ENCODE peak calls at places on chromosomes 13 and 19, in four cellular contexts. One of them, this sample, is unnamed.

GRCh38 chr19:44737238-44738160 is 11.0 kb upstream of the BCL3 start:
- DNase-seq in heart right ventricle: no peak
- DNase-seq in Peyer's patch: no peak
- DNase-seq in cardiac muscle cell: no peak
- DNase-seq in this sample: no peak

GRCh38 chr19:28309072-28309471 is 903.9 kb downstream of the UQCRFS1 start:
- DNase-seq in heart right ventricle: no peak
- DNase-seq in cardiac muscle cell: no peak
- DNase-seq in Peyer's patch: no peak
- DNase-seq in this sample: no peak

GRCh38 chr13:41606646-41607045 is 149.3 kb downstream of the RGCC start:
- DNase-seq in cardiac muscle cell: peak
- DNase-seq in Peyer's patch: no peak
- DNase-seq in heart right ventricle: no peak
- DNase-seq in this sample: no peak

GRCh38 chr13:74529968-74530367 is 395.8 kb upstream of the KLF12 start:
- DNase-seq in cardiac muscle cell: no peak
- DNase-seq in Peyer's patch: no peak
- DNase-seq in heart right ventricle: no peak
- DNase-seq in this sample: no peak

GRCh38 chr19:28289294-28290063 is 923.5 kb downstream of the UQCRFS1 start:
- DNase-seq in heart right ventricle: no peak
- DNase-seq in Peyer's patch: no peak
- DNase-seq in cardiac muscle cell: no peak
- DNase-seq in this sample: no peak

GRCh38 chr13:101415358-101416174 is 742 bp downstream of the NALCN start:
- DNase-seq in Peyer's patch: no peak
- DNase-seq in cardiac muscle cell: no peak
- DNase-seq in heart right ventricle: peak
- DNase-seq in this sample: no peak

GRCh38 chr19:10766681-10767201 is 48.9 kb downstream of the DNM2 start:
- DNase-seq in cardiac muscle cell: no peak
- DNase-seq in Peyer's patch: no peak
- DNase-seq in heart right ventricle: peak
- DNase-seq in this sample: no peak

GRCh38 chr13:99442273-99442895 is 58.9 kb upstream of the TM9SF2 start:
- DNase-seq in heart right ventricle: no peak
- DNase-seq in cardiac muscle cell: peak
- DNase-seq in Peyer's patch: peak
- DNase-seq in this sample: peak

GRCh38 chr13:112775791-112776279 is 86.0 kb downstream of the ATP11A start:
- DNase-seq in Peyer's patch: no peak
- DNase-seq in heart right ventricle: no peak
- DNase-seq in cardiac muscle cell: peak
- DNase-seq in this sample: peak

GRCh38 chr13:94169783-94170513 is 309.5 kb downstream of the DCT start:
- DNase-seq in heart right ventricle: peak
- DNase-seq in Peyer's patch: no peak
- DNase-seq in cardiac muscle cell: no peak
- DNase-seq in this sample: no peak

GRCh38 chr19:15759962-15760565 is 22.3 kb downstream of the OR10H3 start:
- DNase-seq in Peyer's patch: no peak
- DNase-seq in cardiac muscle cell: no peak
- DNase-seq in heart right ventricle: no peak
- DNase-seq in this sample: no peak

GRCh38 chr19:23403024-23403423 is 7.8 kb upstream of the ZNF91 start:
- DNase-seq in Peyer's patch: no peak
- DNase-seq in heart right ventricle: no peak
- DNase-seq in cardiac muscle cell: no peak
- DNase-seq in this sample: no peak

GRCh38 chr19:42111811-42112210 is 20.4 kb downstream of the POU2F2 start:
- DNase-seq in cardiac muscle cell: no peak
- DNase-seq in heart right ventricle: no peak
- DNase-seq in Peyer's patch: no peak
- DNase-seq in this sample: no peak

GRCh38 chr19:16030964-16031871 is 45.1 kb upstream of the TPM4 start:
- DNase-seq in cardiac muscle cell: no peak
- DNase-seq in heart right ventricle: no peak
- DNase-seq in Peyer's patch: no peak
- DNase-seq in this sample: no peak

GRCh38 chr19:6412111-6412999 is 12.3 kb downstream of the KHSRP start:
- DNase-seq in Peyer's patch: no peak
- DNase-seq in cardiac muscle cell: peak
- DNase-seq in heart right ventricle: no peak
- DNase-seq in this sample: no peak

GRCh38 chr13:30892966-30893365 is 13.1 kb upstream of the MEDAG start:
- DNase-seq in heart right ventricle: peak
- DNase-seq in cardiac muscle cell: peak
- DNase-seq in Peyer's patch: no peak
- DNase-seq in this sample: peak

GRCh38 chr19:54420383-54421168 is 5.3 kb downstream of the TTYH1 start:
- DNase-seq in heart right ventricle: peak
- DNase-seq in Peyer's patch: no peak
- DNase-seq in cardiac muscle cell: no peak
- DNase-seq in this sample: no peak

GRCh38 chr13:78372581-78372980 is 230.8 kb downstream of the POU4F1 start:
- DNase-seq in heart right ventricle: no peak
- DNase-seq in Peyer's patch: no peak
- DNase-seq in cardiac muscle cell: no peak
- DNase-seq in this sample: no peak

GRCh38 chr19:1284293-1284978 is 1.2 kb upstream of the EFNA2 start:
- DNase-seq in heart right ventricle: no peak
- DNase-seq in cardiac muscle cell: no peak
- DNase-seq in Peyer's patch: no peak
- DNase-seq in this sample: no peak

GRCh38 chr19:28864577-28865042 is 348.3 kb downstream of the UQCRFS1 start:
- DNase-seq in heart right ventricle: peak
- DNase-seq in cardiac muscle cell: peak
- DNase-seq in Peyer's patch: no peak
- DNase-seq in this sample: no peak

GRCh38 chr19:14404322-14404721 is 14.8 kb downstream of the DDX39A start:
- DNase-seq in cardiac muscle cell: no peak
- DNase-seq in Peyer's patch: no peak
- DNase-seq in heart right ventricle: no peak
- DNase-seq in this sample: no peak

GRCh38 chr13:34065915-34066314 is 248.0 kb downstream of the RFC3 start:
- DNase-seq in cardiac muscle cell: no peak
- DNase-seq in Peyer's patch: no peak
- DNase-seq in heart right ventricle: no peak
- DNase-seq in this sample: no peak

GRCh38 chr13:42041017-42041683 is 7.3 kb upstream of the DGKH start:
- DNase-seq in cardiac muscle cell: peak
- DNase-seq in heart right ventricle: peak
- DNase-seq in Peyer's patch: peak
- DNase-seq in this sample: peak

GRCh38 chr13:30963794-30964193 is 31.3 kb downstream of the TEX26 start:
- DNase-seq in cardiac muscle cell: peak
- DNase-seq in heart right ventricle: no peak
- DNase-seq in Peyer's patch: no peak
- DNase-seq in this sample: no peak

GRCh38 chr13:28568286-28568685 is 73.4 kb upstream of the FLT1 start:
- DNase-seq in Peyer's patch: no peak
- DNase-seq in heart right ventricle: peak
- DNase-seq in cardiac muscle cell: peak
- DNase-seq in this sample: peak

GRCh38 chr13:26022538-26023292 is 29.1 kb downstream of the SHISA2 start:
- DNase-seq in cardiac muscle cell: peak
- DNase-seq in heart right ventricle: peak
- DNase-seq in Peyer's patch: no peak
- DNase-seq in this sample: peak

GRCh38 chr13:35573639-35574038 is 97.2 kb upstream of the MAB21L1 start:
- DNase-seq in heart right ventricle: no peak
- DNase-seq in cardiac muscle cell: no peak
- DNase-seq in Peyer's patch: no peak
- DNase-seq in this sample: no peak

GRCh38 chr19:30172643-30173242 is 199.4 kb upstream of the ZNF536 start:
- DNase-seq in Peyer's patch: no peak
- DNase-seq in cardiac muscle cell: no peak
- DNase-seq in heart right ventricle: no peak
- DNase-seq in this sample: no peak

GRCh38 chr19:35061583-35062373 is 20.3 kb downstream of the HPN start:
- DNase-seq in Peyer's patch: no peak
- DNase-seq in cardiac muscle cell: no peak
- DNase-seq in heart right ventricle: no peak
- DNase-seq in this sample: no peak

GRCh38 chr13:33639640-33640080 is 178.3 kb upstream of the RFC3 start:
- DNase-seq in Peyer's patch: no peak
- DNase-seq in cardiac muscle cell: no peak
- DNase-seq in heart right ventricle: no peak
- DNase-seq in this sample: no peak

GRCh38 chr19:29743681-29744080 is 28.6 kb upstream of the C19orf12 start:
- DNase-seq in cardiac muscle cell: no peak
- DNase-seq in Peyer's patch: no peak
- DNase-seq in heart right ventricle: no peak
- DNase-seq in this sample: no peak

GRCh38 chr19:35446194-35446593 is 1.9 kb upstream of the FFAR2 start:
- DNase-seq in heart right ventricle: no peak
- DNase-seq in cardiac muscle cell: no peak
- DNase-seq in Peyer's patch: no peak
- DNase-seq in this sample: no peak

GRCh38 chr13:98155475-98156111 is 12.7 kb downstream of the FARP1 start:
- DNase-seq in heart right ventricle: no peak
- DNase-seq in cardiac muscle cell: no peak
- DNase-seq in Peyer's patch: no peak
- DNase-seq in this sample: peak

GRCh38 chr19:41339936-41340335 is 13.8 kb downstream of the TGFB1 start:
- DNase-seq in Peyer's patch: no peak
- DNase-seq in heart right ventricle: no peak
- DNase-seq in cardiac muscle cell: no peak
- DNase-seq in this sample: no peak

GRCh38 chr13:99376924-99377323 is 69.7 kb upstream of the GPR183 start:
- DNase-seq in Peyer's patch: no peak
- DNase-seq in heart right ventricle: no peak
- DNase-seq in cardiac muscle cell: no peak
- DNase-seq in this sample: peak

DNA sequence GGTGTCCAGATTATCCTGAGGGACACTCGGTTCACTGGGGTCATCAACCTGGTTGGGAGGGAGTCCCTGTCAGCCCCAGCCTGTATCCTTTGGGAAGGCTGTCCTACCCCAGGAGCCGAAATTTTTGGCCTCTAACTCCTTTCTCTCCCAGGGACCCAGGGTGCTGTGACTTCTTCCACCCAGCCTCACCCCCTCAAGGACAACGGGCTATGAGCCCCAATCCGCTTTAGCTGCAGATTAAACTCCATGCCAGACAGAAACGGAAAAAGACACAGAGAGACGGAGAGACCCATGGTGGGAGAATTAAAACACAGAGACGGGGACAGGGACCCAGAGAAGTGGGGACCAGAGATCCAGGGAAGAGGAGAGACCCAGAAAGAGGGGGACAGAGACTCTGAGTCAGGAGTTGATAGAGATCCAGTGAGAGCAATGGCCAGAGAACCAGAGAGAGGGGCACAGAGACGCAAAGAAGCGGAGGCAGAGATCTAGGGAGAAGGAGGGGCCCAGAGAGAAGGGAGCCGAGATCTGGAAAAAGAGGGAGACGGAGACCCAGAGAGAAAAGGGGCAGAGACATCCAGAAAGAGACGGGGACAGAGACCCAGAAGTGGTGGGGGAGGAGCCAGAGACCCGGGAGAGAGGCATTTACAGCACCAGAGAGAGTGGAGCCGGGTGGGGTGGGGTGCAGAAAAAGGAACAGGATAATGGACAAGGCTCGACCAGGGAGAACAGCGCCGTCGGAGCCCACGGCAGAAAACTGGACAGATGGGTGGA is 703 bp downstream of the SLC17A7 start:
- DNase-seq in heart right ventricle: no peak
- DNase-seq in cardiac muscle cell: no peak
- DNase-seq in Peyer's patch: no peak
- DNase-seq in this sample: no peak
- H3K4me3 ChIP-seq in heart right ventricle: peak
- H3K4me3 ChIP-seq in cardiac muscle cell: peak
- H3K4me3 ChIP-seq in Peyer's patch: peak
- H3K4me3 ChIP-seq in this sample: no peak

GRCh38 chr19:2926341-2927031 is 18.3 kb downstream of the ZNF77 start:
- DNase-seq in Peyer's patch: no peak
- DNase-seq in cardiac muscle cell: no peak
- DNase-seq in heart right ventricle: no peak
- DNase-seq in this sample: peak

GRCh38 chr19:2923510-2923909 is 21.3 kb downstream of the ZNF77 start:
- DNase-seq in cardiac muscle cell: no peak
- DNase-seq in Peyer's patch: no peak
- DNase-seq in heart right ventricle: no peak
- DNase-seq in this sample: peak

GRCh38 chr19:2922987-2923386 is 21.8 kb downstream of the ZNF77 start:
- DNase-seq in cardiac muscle cell: no peak
- DNase-seq in heart right ventricle: no peak
- DNase-seq in Peyer's patch: no peak
- DNase-seq in this sample: no peak

DNA sequence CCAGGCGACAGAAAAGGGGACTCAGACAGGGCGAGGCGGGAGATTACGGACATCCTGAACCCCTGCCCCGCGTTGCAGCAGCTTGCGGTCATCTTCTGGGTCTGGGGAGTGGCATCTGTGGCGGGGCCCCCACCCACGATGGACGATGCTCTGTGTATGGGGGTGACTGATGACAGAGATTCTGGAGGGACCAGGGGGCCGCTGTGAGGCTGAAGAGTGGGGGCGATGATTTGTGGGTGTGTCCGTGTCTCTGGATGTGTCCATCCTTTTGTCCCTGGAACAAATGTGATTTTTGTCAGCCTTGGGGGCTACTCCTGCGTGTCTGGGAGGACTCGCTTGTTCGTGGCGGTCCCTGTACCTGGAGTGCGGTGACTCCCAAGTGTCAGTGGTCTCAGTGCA is 17.7 kb downstream of the ZNF77 start:
- DNase-seq in Peyer's patch: no peak
- DNase-seq in heart right ventricle: no peak
- DNase-seq in cardiac muscle cell: no peak
- DNase-seq in this sample: peak
- H3K4me3 ChIP-seq in Peyer's patch: no peak
- H3K4me3 ChIP-seq in heart right ventricle: no peak
- H3K4me3 ChIP-seq in cardiac muscle cell: no peak
- H3K4me3 ChIP-seq in this sample: no peak

GRCh38 chr19:39030854-39031367 is 1.4 kb downstream of the FBXO27 start:
- DNase-seq in heart right ventricle: no peak
- DNase-seq in Peyer's patch: no peak
- DNase-seq in cardiac muscle cell: no peak
- DNase-seq in this sample: no peak

GRCh38 chr19:39037194-39037593 is 4.8 kb upstream of the FBXO27 start:
- DNase-seq in cardiac muscle cell: no peak
- DNase-seq in Peyer's patch: no peak
- DNase-seq in heart right ventricle: no peak
- DNase-seq in this sample: no peak

GRCh38 chr19:39038098-39038497 is 5.7 kb upstream of the FBXO27 start:
- DNase-seq in heart right ventricle: no peak
- DNase-seq in Peyer's patch: no peak
- DNase-seq in cardiac muscle cell: peak
- DNase-seq in this sample: peak

GRCh38 chr19:39031368-39032163 is 783 bp downstream of the FBXO27 start:
- DNase-seq in Peyer's patch: peak
- DNase-seq in cardiac muscle cell: peak
- DNase-seq in heart right ventricle: peak
- DNase-seq in this sample: peak

GRCh38 chr19:39032164-39032918 is at the start of gene FBXO27:
- DNase-seq in Peyer's patch: no peak
- DNase-seq in cardiac muscle cell: peak
- DNase-seq in heart right ventricle: peak
- DNase-seq in this sample: peak
- H3K4me3 ChIP-seq in Peyer's patch: peak
- H3K4me3 ChIP-seq in cardiac muscle cell: peak
- H3K4me3 ChIP-seq in heart right ventricle: peak
- H3K4me3 ChIP-seq in this sample: peak

GRCh38 chr13:114024603-114025431 is 50.9 kb upstream of the C13orf46 start:
- DNase-seq in cardiac muscle cell: no peak
- DNase-seq in Peyer's patch: peak
- DNase-seq in heart right ventricle: peak
- DNase-seq in this sample: no peak
- H3K4me3 ChIP-seq in cardiac muscle cell: no peak
- H3K4me3 ChIP-seq in Peyer's patch: no peak
- H3K4me3 ChIP-seq in heart right ventricle: no peak
- H3K4me3 ChIP-seq in this sample: no peak

This sample was measured in lower leg skin.